ENCODE peak calls at places on chromosomes 6 and 20, in eight cellular contexts. I is Panc1; Q is naive thymus-derived CD4-positive, alpha-beta T cell; J is adrenal gland; M is brain microvascular endothelial cell; C is upper lobe of right lung; E is IMR-90; R is testis. H is an unnamed sample.

GRCh38 chr20:18767676-18768075 is 45.9 kb upstream of the SCP2D1 start:
- DNase-seq in R (no peak), Q (no peak), M (no peak), E (no peak), I (no peak), C (no peak), J (no peak), H (no peak)

GRCh38 chr6:75171581-75172360 is 34.1 kb downstream of the COL12A1 start:
- DNase-seq in Q (no peak), M (no peak), R (no peak), J (no peak), E (peak), I (no peak), C (no peak), H (no peak)

GRCh38 chr6:136609878-136610706 is 59.9 kb upstream of the MAP7 start:
- DNase-seq in J (peak), E (peak), R (no peak), M (peak), C (no peak), I (peak), Q (no peak), H (peak)

GRCh38 chr6:20455175-20456075 is 53.7 kb downstream of the E2F3 start:
- DNase-seq in R (no peak), Q (no peak), J (peak), I (no peak), E (peak), M (no peak), C (no peak), H (no peak)

GRCh38 chr6:115945806-115946205 is 114.9 kb downstream of the FRK start:
- DNase-seq in J (no peak), M (no peak), Q (no peak), E (no peak), C (no peak), I (no peak), R (no peak), H (no peak)

GRCh38 chr20:19934792-19935491 is 82.2 kb upstream of the NAA20 start:
- DNase-seq in E (no peak), M (no peak), C (peak), R (peak), I (no peak), J (peak), Q (no peak), H (no peak)

GRCh38 chr6:41734666-41735426 is 562 bp downstream of the TFEB start:
- DNase-seq in I (no peak), J (peak), R (peak), C (peak), M (peak), Q (peak), E (peak), H (peak)

GRCh38 chr6:71290611-71291010 is 2.0 kb downstream of the OGFRL1 start:
- DNase-seq in C (no peak), I (no peak), Q (no peak), M (no peak), R (no peak), E (no peak), J (no peak), H (no peak)

GRCh38 chr6:95357380-95358025 is 219.8 kb upstream of the MANEA start:
- DNase-seq in C (no peak), R (no peak), Q (no peak), I (no peak), M (no peak), J (no peak), E (no peak), H (no peak)

GRCh38 chr6:52077961-52078613 is 9.3 kb downstream of the PKHD1 start:
- DNase-seq in R (no peak), Q (no peak), E (no peak), J (no peak), I (no peak), M (no peak), C (no peak), H (no peak)

GRCh38 chr20:38450412-38450975 is 15.4 kb upstream of the SNHG17 start:
- DNase-seq in M (peak), I (no peak), Q (no peak), E (peak), J (no peak), C (no peak), R (no peak), H (peak)

GRCh38 chr6:147087641-147088040 is 116.6 kb upstream of the STXBP5 start:
- DNase-seq in Q (no peak), M (no peak), E (no peak), C (no peak), I (no peak), J (no peak), R (no peak), H (no peak)

GRCh38 chr6:24923885-24924401 is 11.8 kb downstream of the RIPOR2 start:
- DNase-seq in J (no peak), Q (no peak), I (no peak), E (no peak), M (no peak), C (no peak), R (no peak), H (no peak)

GRCh38 chr20:59047938-59048680 is 5.5 kb upstream of the PRELID3B start:
- DNase-seq in M (peak), R (no peak), E (peak), I (no peak), Q (no peak), C (no peak), J (no peak), H (peak)
- H3K27ac ChIP-seq in M (no peak), R (no peak), E (no peak), I (no peak), Q (no peak), C (peak), J (no peak), H (no peak)

DNA sequence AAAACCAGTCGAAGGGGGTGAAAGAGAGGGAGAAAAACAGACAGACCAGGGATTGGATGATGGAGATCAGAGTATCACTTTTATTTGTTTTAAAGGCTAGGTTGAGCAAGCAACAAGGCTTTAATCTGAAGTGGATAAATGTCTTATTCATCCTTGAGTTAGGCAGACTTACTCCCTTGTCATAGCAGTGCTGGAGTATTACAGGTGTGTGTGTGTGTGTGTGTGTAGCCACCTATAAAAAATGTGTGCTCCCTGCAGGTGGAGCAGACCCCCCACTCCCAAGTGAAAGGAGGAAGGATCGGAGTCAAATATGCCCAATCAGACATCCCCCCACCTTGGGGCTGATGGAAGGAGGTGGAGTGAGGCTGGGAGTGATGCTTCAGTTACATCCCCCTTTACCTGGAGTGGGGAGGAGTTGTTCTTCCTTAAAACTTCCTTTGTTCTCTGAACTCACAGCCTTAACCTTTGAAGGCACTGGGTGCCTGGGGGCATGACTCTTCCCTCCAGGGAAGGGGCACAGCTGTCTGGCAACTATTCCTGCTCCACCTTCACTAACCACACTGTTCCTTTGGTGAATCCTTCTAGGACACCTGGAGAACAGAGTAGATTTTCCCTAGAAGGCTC is 27.3 kb downstream of the PTK7 start:
- DNase-seq in J (no peak), R (no peak), C (no peak), M (no peak), Q (no peak), I (no peak), E (no peak), H (no peak)
- H3K4me3 ChIP-seq in J (no peak), R (no peak), C (no peak), M (no peak), Q (no peak), I (no peak), E (no peak), H (no peak)

GRCh38 chr6:105824732-105825131 is 261.4 kb upstream of the PRDM1 start:
- DNase-seq in J (no peak), M (peak), E (peak), R (no peak), Q (no peak), I (no peak), C (no peak), H (no peak)
- H3K27ac ChIP-seq in J (no peak), M (no peak), E (no peak), R (no peak), Q (no peak), I (no peak), C (no peak), H (no peak)

GRCh38 chr6:4953440-4953839 is 50.4 kb downstream of the RPP40 start:
- DNase-seq in R (no peak), C (no peak), Q (no peak), E (no peak), I (no peak), M (no peak), J (no peak), H (peak)

GRCh38 chr6:4958624-4959023 is 45.2 kb downstream of the RPP40 start:
- DNase-seq in J (no peak), R (no peak), Q (no peak), M (no peak), I (no peak), C (no peak), E (no peak), H (no peak)

GRCh38 chr6:4957521-4958231 is 46.2 kb downstream of the RPP40 start:
- DNase-seq in M (no peak), I (no peak), R (no peak), Q (no peak), E (no peak), C (no peak), J (no peak), H (no peak)

GRCh38 chr6:4961322-4962168 is 42.3 kb downstream of the RPP40 start:
- DNase-seq in E (peak), R (no peak), J (no peak), Q (no peak), C (no peak), M (no peak), I (no peak), H (no peak)

GRCh38 chr6:4956625-4957024 is 47.2 kb downstream of the RPP40 start:
- DNase-seq in J (no peak), C (no peak), M (no peak), E (no peak), R (no peak), Q (no peak), I (no peak), H (no peak)
- H3K4me3 ChIP-seq in J (no peak), C (no peak), M (no peak), E (no peak), R (no peak), Q (no peak), I (no peak), H (no peak)

DNA sequence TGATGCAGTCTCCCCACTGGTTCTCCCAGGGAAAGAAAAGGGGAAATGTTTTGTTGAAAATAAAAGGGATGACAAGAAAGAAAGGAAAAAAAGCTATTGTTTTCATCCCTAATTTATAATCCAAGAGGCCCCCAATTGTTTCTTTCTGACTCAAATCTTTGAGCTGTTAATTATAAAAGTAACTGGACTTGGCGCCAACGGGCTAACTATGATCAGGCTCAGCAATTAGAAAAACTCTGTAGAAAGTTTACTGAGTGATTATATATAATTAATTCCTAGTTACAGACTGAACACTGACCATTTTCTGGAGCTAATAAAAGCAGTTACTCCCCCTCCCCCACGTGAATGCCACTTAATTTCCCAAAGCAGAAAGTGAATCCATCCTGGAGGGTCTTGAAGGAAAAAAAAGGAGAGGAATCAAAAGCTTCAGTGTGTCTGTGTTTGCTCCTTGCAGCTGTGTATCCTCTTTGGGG is 3.2 kb downstream of the ZMYND8 start:
- DNase-seq in C (no peak), E (no peak), M (no peak), J (no peak), I (no peak), Q (no peak), R (no peak), H (no peak)
- H3K27ac ChIP-seq in C (peak), E (peak), M (peak), J (peak), I (peak), Q (peak), R (peak), H (peak)

GRCh38 chr6:16228709-16229665 is 9.4 kb upstream of the GMPR start:
- DNase-seq in I (no peak), Q (no peak), J (peak), M (no peak), C (no peak), E (no peak), R (peak), H (no peak)
- H3K4me3 ChIP-seq in I (peak), Q (no peak), J (no peak), M (no peak), C (no peak), E (no peak), R (no peak), H (peak)

GRCh38 chr20:35263609-35264223 is 14.2 kb downstream of the MMP24OS start:
- DNase-seq in J (no peak), R (no peak), I (no peak), Q (no peak), M (no peak), E (no peak), C (peak), H (no peak)
- H3K27ac ChIP-seq in J (no peak), R (no peak), I (peak), Q (no peak), M (no peak), E (peak), C (peak), H (peak)

GRCh38 chr6:6004147-6004995 is 2.4 kb downstream of the NRN1 start:
- DNase-seq in I (no peak), M (peak), Q (peak), C (no peak), R (no peak), J (no peak), E (no peak), H (no peak)
- H3K4me3 ChIP-seq in I (no peak), M (peak), Q (peak), C (peak), R (no peak), J (no peak), E (no peak), H (no peak)

GRCh38 chr20:50843331-50844276 is 48.7 kb downstream of the BCAS4 start:
- DNase-seq in I (no peak), C (no peak), M (no peak), R (no peak), E (no peak), Q (no peak), J (no peak), H (no peak)
- H3K27ac ChIP-seq in I (no peak), C (no peak), M (no peak), R (no peak), E (no peak), Q (no peak), J (no peak), H (no peak)

DNA sequence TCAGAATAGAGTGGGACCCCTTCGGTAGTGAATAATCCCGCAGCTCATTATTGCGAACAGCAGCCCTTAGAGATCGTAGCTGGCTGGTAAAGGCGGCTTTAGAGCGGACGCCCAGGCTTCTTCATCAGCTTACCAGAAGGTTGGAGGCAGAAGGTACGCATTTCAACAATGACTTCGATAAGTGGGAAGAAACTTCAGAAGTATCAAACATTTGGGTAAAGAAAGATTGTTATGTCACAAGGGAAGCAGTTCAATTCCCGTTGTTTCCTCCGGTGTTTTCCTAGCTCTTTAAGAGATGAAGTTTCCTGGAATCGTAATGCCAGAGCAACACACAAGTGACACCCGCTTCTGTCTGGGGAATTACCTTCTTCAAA is 119.2 kb upstream of the ZNF184 start:
- DNase-seq in E (no peak), I (no peak), J (no peak), Q (no peak), C (no peak), R (no peak), M (no peak), H (no peak)
- H3K4me3 ChIP-seq in E (peak), I (peak), J (no peak), Q (no peak), C (no peak), R (peak), M (peak), H (no peak)